ENCODE peak calls at places on chromosome X, in five cellular contexts. O, P, D, W and T are unnamed samples.

GRCh38 chrX:150361777-150362351 is 1.3 kb upstream of the MAMLD1 start:
- DNase-seq in W (no peak), P (no peak), D (no peak), O (no peak), T (no peak)

GRCh38 chrX:30649859-30650258 is 3.4 kb upstream of the GK start:
- DNase-seq in D (no peak), W (no peak), O (no peak), P (no peak), T (no peak)

GRCh38 chrX:134969726-134970125 is 21.1 kb upstream of the SMIM10 start:
- DNase-seq in P (no peak), D (no peak), W (no peak), O (no peak), T (no peak)

GRCh38 chrX:8868070-8868795 is 67.0 kb upstream of the FAM9A start:
- DNase-seq in W (no peak), D (no peak), P (peak), O (no peak), T (no peak)

GRCh38 chrX:10231461-10231860 is 74.7 kb downstream of the CLCN4 start:
- DNase-seq in O (no peak), D (no peak), P (no peak), W (no peak), T (no peak)

GRCh38 chrX:7987160-7987992 is 60.2 kb upstream of the PNPLA4 start:
- DNase-seq in P (peak), D (peak), O (no peak), W (peak), T (no peak)

GRCh38 chrX:78493180-78493579 is 165.8 kb upstream of the CYSLTR1 start:
- DNase-seq in W (no peak), P (no peak), D (no peak), O (no peak), T (no peak)

GRCh38 chrX:102018208-102018607 is 86.4 kb upstream of the ZMAT1 start:
- DNase-seq in W (no peak), O (no peak), P (no peak), D (no peak), T (no peak)

GRCh38 chrX:38165023-38165422 is 55.6 kb downstream of the SRPX start:
- DNase-seq in D (no peak), P (no peak), O (no peak), W (no peak), T (no peak)

GRCh38 chrX:102746134-102746584 is 25.6 kb downstream of the GPRASP3 start:
- DNase-seq in D (no peak), W (no peak), O (peak), P (no peak), T (no peak)

GRCh38 chrX:107629533-107629909 is 1.2 kb downstream of the PRPS1 start:
- DNase-seq in W (no peak), P (peak), O (no peak), D (peak), T (no peak)

GRCh38 chrX:18899796-18900380 is 84.0 kb downstream of the PHKA2 start:
- DNase-seq in P (no peak), O (no peak), D (peak), W (no peak), T (no peak)

GRCh38 chrX:74492720-74493201 is 71.5 kb downstream of the SLC16A2 start:
- DNase-seq in O (no peak), W (no peak), P (no peak), D (peak), T (no peak)

GRCh38 chrX:46849933-46850332 is 13.1 kb downstream of the RP2 start:
- DNase-seq in D (peak), P (peak), O (no peak), W (no peak), T (no peak)

GRCh38 chrX:19640693-19641374 is 125.5 kb upstream of the MAP3K15 start:
- DNase-seq in D (no peak), P (no peak), W (no peak), O (no peak), T (no peak)

GRCh38 chrX:129772796-129773431 is 6.8 kb upstream of the SASH3 start:
- DNase-seq in P (no peak), O (peak), W (peak), D (peak), T (no peak)

GRCh38 chrX:37347420-37347819 is 1.7 kb upstream of the PRRG1 start:
- DNase-seq in P (peak), D (peak), W (no peak), O (no peak), T (no peak)

GRCh38 chrX:47571896-47572295 is 10.3 kb upstream of the TIMP1 start:
- DNase-seq in O (no peak), P (no peak), D (no peak), W (no peak), T (no peak)

GRCh38 chrX:96568088-96568487 is 116.6 kb upstream of the DIAPH2 start:
- DNase-seq in O (no peak), W (no peak), D (peak), P (no peak), T (no peak)

DNA sequence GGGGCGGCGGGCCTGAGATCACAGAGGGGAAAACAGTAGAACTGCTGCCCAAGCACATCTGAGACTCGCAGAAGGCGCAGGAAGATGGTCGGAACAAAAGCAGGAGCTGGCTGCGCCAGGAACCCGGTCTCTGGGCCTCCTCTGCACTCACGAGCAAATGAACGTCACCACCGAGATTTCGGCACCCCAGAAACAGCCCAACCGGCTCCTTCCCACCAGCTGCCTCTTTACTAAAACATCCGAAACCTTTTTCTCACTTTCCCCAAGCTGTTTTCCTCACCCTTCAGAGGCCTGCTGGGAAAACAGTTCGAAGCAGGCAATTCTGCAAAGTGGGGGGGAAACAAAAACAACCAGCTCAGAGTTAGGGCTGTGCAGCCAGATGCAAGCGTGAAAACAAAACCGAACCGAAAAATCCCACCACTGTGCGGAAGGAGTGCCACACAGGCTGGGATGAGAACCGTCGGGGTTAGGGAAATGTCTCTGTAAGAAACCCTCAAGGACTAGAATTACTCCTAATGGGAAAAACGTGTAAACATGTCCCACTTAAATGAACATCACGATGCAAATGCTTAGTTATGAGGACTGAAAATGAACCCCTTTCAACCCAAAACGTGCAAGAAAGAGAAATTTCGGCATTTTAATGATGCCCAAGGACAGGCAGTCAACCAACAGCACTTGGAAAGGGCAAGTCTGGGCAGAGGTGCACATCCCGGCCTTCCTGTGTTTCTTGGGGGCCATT is 15.9 kb downstream of the DHRSX start:
- DNase-seq in P (peak), O (no peak), W (no peak), D (no peak), T (no peak)
- H3K4me3 ChIP-seq in P (no peak), O (no peak), W (no peak), D (no peak), T (no peak)

GRCh38 chrX:112941209-112941788 is 100.7 kb upstream of the AMOT start:
- DNase-seq in P (no peak), D (no peak), O (no peak), W (peak), T (no peak)
- TF ChIP-seq CTCF in P (no peak), D (no peak), O (no peak), W (no peak), T (no peak)

GRCh38 chrX:71111141-71111843 is at the start of gene IL2RG:
- DNase-seq in O (peak), W (peak), D (peak), P (no peak), T (no peak)
- H3K4me3 ChIP-seq in O (peak), W (peak), D (peak), P (no peak), T (no peak)

DNA sequence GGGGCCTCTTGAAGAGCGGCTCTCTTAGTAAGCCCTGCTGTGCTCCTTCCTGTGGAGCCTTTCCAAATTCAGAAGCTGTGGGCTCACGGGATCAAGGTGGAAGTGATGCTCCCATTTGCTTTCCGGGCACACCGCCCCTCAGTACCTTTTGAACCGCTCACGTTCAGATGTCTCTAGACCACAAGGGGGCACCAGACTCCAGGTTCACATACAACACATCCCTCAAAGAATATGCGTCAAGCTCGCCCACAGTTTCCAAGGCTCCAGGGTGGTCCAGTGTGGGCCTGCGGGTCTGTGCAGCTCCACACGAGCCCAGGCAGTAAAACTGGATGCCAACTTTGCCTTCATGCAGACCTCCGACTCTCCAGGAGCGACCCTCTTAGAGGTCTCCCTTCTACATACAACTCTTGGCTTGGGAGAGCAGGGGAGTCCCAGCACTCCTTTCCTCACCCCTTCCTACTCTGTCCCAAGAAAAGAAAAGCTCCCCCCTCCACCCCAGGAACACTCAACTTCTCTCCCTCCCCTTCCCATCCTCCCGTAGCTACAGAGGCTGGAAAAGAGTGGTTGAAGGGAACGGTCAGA is 11.0 kb downstream of the SUPT20HL1 start:
- DNase-seq in W (peak), D (peak), P (peak), O (peak), T (no peak)
- TF ChIP-seq CTCF in W (peak), D (peak), P (peak), O (peak), T (peak)

DNA sequence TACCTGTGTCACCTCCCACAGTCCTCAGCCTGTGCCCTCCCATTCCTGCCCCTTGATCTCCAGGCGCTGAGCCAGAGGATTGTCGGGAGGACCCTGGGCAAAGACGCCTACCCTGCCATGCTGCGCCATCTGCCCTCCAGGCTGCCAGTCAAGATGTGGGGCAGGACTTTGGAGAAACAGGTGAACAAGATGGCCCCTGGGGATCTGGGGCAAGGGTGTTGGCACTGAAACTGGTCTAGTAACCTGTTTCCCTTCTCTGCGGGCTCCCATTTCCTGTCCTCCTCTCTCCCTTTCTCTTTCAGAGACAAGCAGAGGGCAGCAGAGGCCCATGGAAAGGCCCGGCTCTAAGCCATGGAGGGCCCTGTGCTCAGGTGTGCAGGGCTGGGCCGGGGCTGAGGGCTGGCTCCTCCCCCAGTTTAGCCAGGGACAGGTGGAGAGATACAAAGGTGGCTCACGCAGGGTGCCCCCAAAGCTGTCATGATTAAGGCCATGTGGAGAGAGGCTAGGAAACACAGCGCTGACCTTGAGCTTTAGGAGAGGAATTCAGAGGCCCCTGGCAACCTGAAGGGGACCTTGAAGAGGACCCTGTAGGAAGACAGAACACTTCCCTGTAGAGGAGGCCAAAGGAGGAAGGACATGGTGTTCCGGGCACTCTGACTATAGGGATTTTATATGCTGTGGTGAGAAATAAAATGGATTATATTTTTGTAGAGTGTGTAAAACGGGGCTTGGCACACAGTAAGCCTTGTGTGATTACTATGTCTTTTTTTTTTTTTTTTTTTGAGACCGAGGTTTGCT is at the start of gene GLOD5:
- DNase-seq in W (no peak), O (peak), D (peak), P (no peak), T (peak)
- H3K4me3 ChIP-seq in W (no peak), O (peak), D (no peak), P (no peak), T (peak)